ENCODE peak calls at places on chromosomes 3 and 15, in five cellular contexts. X, H, D, W and P are unnamed samples.

GRCh38 chr3:125087768-125088391 is 32.1 kb upstream of the HEG1 start:
- DNase-seq in X (no peak), H (no peak), W (no peak), D (peak; percentile 68), P (no peak)

GRCh38 chr3:34207826-34208225 is 409.4 kb downstream of the PDCD6IP start:
- DNase-seq in D (no peak), H (no peak), X (no peak), W (no peak), P (no peak)

GRCh38 chr3:30496496-30496966 is 109.9 kb upstream of the TGFBR2 start:
- DNase-seq in X (peak; percentile 16), W (peak; percentile 61), D (no peak), H (no peak), P (no peak)

GRCh38 chr3:149080011-149080698 is 6.2 kb downstream of the HLTF start:
- DNase-seq in W (no peak), X (no peak), D (no peak), H (no peak), P (no peak)

GRCh38 chr15:27399236-27399635 is 428.3 kb downstream of the GABRG3 start:
- DNase-seq in D (no peak), W (no peak), H (no peak), X (no peak), P (no peak)

GRCh38 chr3:13102386-13103345 is 29.4 kb upstream of the IQSEC1 start:
- DNase-seq in D (no peak), X (no peak), H (no peak), W (no peak), P (no peak)

GRCh38 chr3:40737343-40737742 is 212.6 kb downstream of the ZNF621 start:
- DNase-seq in H (no peak), W (no peak), X (no peak), D (no peak), P (no peak)

GRCh38 chr3:41198526-41198925 is 779 bp upstream of the CTNNB1 start:
- DNase-seq in W (no peak), D (peak; percentile 53), X (no peak), H (peak; percentile 43), P (no peak)

GRCh38 chr3:52436500-52437106 is 8.3 kb downstream of the SEMA3G start:
- DNase-seq in X (no peak), D (no peak), H (no peak), W (no peak), P (no peak)

GRCh38 chr15:34886134-34886533 is 83.4 kb downstream of the AQR start:
- DNase-seq in X (no peak), D (no peak), W (no peak), H (no peak), P (no peak)

GRCh38 chr3:16550676-16551341 is 37.3 kb upstream of the RFTN1 start:
- DNase-seq in W (peak; percentile 88), X (peak; percentile 88), H (peak; percentile 76), D (peak; percentile 93), P (peak; percentile 61)

GRCh38 chr3:132854856-132855535 is 132.8 kb upstream of the NPHP3 start:
- DNase-seq in W (no peak), D (no peak), H (no peak), X (no peak), P (no peak)

GRCh38 chr3:171357721-171358120 is 102.5 kb downstream of the TNIK start:
- DNase-seq in H (no peak), W (no peak), D (no peak), X (no peak), P (no peak)

GRCh38 chr3:47323431-47324277 is 40.9 kb downstream of the KLHL18 start:
- DNase-seq in X (no peak), H (no peak), D (peak; percentile 50), W (peak; percentile 82), P (peak; percentile 64)

GRCh38 chr3:65170357-65171090 is 482.7 kb upstream of the ADAMTS9 start:
- DNase-seq in D (peak; percentile 40), X (no peak), W (peak; percentile 82), H (no peak), P (no peak)

GRCh38 chr3:18847583-18848197 is 300.6 kb upstream of the KCNH8 start:
- DNase-seq in D (peak; percentile 46), X (no peak), W (no peak), H (no peak), P (no peak)

GRCh38 chr3:34780973-34781372 is 858.4 kb upstream of the ARPP21 start:
- DNase-seq in X (no peak), W (no peak), H (no peak), D (peak; percentile 59), P (no peak)

GRCh38 chr3:29171583-29171990 is 109.3 kb upstream of the RBMS3 start:
- DNase-seq in D (no peak), W (no peak), X (peak; percentile 64), H (no peak), P (no peak)

GRCh38 chr3:127951276-127951675 is 36.2 kb downstream of the KBTBD12 start:
- DNase-seq in W (peak; percentile 37), D (no peak), H (no peak), X (no peak), P (no peak)

GRCh38 chr15:47337836-47338235 is 379.5 kb upstream of the SEMA6D start:
- DNase-seq in X (no peak), D (no peak), H (no peak), W (no peak), P (no peak)

GRCh38 chr3:136728434-136728833 is 23.7 kb downstream of the STAG1 start:
- DNase-seq in W (no peak), X (no peak), H (no peak), D (no peak), P (no peak)

GRCh38 chr15:69316281-69316680 is 17.6 kb downstream of the PAQR5 start:
- DNase-seq in D (no peak), W (no peak), X (no peak), H (no peak), P (no peak)

GRCh38 chr15:66706225-66706732 is 4.2 kb downstream of the SMAD6 start:
- DNase-seq in D (peak; percentile 37), X (no peak), H (no peak), W (no peak), P (no peak)

GRCh38 chr3:166760114-166760513 is 620.0 kb downstream of the ZBBX start:
- DNase-seq in D (no peak), W (no peak), X (no peak), H (no peak), P (no peak)

GRCh38 chr15:97718509-97718908 is 242.0 kb upstream of the ARRDC4 start:
- DNase-seq in X (no peak), H (no peak), W (no peak), D (no peak), P (no peak)

GRCh38 chr3:18444597-18445420 is 19.7 kb upstream of the SATB1 start:
- DNase-seq in X (peak; percentile 82), W (peak; percentile 47), H (peak; percentile 77), D (peak; percentile 84), P (peak; percentile 40)

GRCh38 chr15:67311751-67312150 is 57.2 kb downstream of the IQCH start:
- DNase-seq in W (no peak), H (peak; percentile 31), X (no peak), D (no peak), P (no peak)

GRCh38 chr3:141710888-141711616 is 27.0 kb upstream of the RNF7 start:
- DNase-seq in D (no peak), X (no peak), W (peak; percentile 57), H (no peak), P (no peak)

GRCh38 chr3:118760611-118761606 is 273.7 kb downstream of the IGSF11 start:
- DNase-seq in D (peak; percentile 75), H (no peak), X (no peak), W (no peak), P (no peak)

GRCh38 chr15:61459785-61460707 is 230.9 kb upstream of the RORA start:
- DNase-seq in W (peak; percentile 46), X (no peak), D (no peak), H (no peak), P (no peak)

DNA sequence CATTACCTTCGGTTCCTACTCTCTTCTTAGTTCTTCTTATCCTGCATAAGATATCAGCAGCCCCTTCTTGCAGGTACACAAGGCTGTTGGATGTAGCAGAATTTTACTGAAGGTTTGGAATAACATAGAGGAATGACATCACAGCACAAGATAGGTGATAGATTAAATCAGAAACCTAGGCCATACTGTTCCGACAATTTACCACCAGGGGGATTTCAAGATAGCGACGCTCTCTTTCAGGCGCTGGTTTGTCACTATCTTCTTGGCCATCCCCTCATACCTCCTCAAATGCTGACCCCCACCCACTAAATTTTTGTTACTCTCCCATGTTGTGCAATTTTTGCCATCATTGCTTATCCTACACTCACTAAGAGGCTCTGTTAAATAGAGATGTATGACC is 3.5 kb downstream of the SIDT1 start:
- DNase-seq in H (no peak), W (no peak), D (peak; percentile 60), X (no peak), P (no peak)
- H3K4me2 ChIP-seq in H (no peak overlapping the region), W (no peak overlapping the region), D (no peak overlapping the region), X (no peak overlapping the region), P (peak overlapping the region; percentile 43)

GRCh38 chr15:51647128-51647562 is 24.6 kb upstream of the DMXL2 start:
- DNase-seq in W (peak; percentile 79), H (no peak), X (no peak), D (no peak), P (no peak)

GRCh38 chr15:51652084-51652668 is 29.1 kb upstream of the SCG3 start:
- DNase-seq in X (no peak), W (no peak), D (no peak), H (no peak), P (no peak)

DNA sequence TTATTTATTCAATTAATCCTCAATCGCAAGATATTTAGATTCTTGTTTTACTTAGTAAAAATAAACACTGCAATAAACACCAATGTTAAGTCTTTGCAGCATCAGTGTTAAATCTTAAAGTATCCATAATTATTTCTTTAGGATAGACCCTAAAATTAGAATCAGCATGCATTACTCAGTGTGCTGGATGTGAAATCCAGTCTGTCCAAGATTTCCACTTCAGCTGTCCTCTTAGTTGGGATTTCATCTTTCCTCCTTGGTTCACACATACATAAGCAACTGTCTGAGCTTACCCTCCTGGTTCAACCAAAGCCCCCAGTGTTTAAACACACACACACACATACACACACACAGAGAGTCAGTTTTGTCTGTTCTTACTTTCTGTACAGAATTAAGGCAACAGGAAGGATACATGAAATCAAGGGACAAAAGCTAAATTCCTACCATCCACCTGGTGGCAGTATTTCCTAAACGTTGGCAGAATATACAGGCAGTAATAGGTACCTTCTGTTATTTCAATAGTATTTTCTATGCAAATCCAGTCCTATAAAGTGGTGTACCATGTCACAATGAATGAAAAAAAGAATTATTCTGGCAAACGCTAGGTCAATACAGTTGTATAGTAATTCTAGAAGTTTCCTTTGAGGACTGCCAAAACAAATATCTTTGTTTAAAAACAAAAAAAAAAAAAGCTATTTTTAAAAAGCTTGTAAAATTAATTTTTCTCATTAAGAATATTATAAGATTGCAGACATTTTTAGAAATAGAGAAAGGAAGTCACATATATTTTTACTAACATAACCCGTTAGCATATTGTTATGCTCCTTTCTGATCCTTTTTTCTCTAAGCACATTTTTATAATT is 27.3 kb upstream of the DMXL2 start:
- DNase-seq in W (peak; percentile 59), X (peak; percentile 54), H (peak; percentile 56), D (peak; percentile 71), P (peak; percentile 41)
- H3K4me2 ChIP-seq in W (no peak overlapping the region), X (no peak overlapping the region), H (no peak overlapping the region), D (no peak overlapping the region), P (no peak overlapping the region)

DNA sequence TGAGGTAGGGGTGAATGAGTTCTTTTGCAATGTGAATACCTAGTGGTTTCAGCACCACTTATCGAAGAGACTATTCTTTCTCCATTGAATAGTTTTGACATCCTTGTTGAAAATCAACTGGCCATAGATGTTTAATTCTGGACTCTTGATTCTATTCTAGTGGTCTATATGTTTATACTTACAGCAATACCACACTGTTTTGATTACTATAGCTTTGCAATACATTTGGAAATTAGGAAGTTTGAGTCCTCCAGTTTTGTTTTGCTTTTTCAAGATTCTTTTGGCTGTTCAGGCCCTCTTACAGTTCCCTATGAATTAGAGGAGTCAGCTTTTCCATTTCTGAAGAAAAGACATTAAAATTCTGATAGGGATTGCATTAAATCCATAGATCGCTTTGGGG is 30.1 kb downstream of the MAP1A start:
- DNase-seq in X (no peak), H (no peak), D (no peak), W (no peak), P (no peak)
- H3K4me2 ChIP-seq in X (no peak overlapping the region), H (no peak overlapping the region), D (no peak overlapping the region), W (no peak overlapping the region), P (no peak overlapping the region)

GRCh38 chr3:177320765-177321247 is 123.5 kb upstream of the TBL1XR1 start:
- DNase-seq in H (no peak), X (no peak), W (no peak), D (no peak), P (no peak)
- H3K4me2 ChIP-seq in H (no peak overlapping the region), X (no peak overlapping the region), W (no peak overlapping the region), D (no peak overlapping the region), P (no peak overlapping the region)